ENCODE peak calls at places on chromosome 9, in seven cellular contexts. O is SK-N-SH, Z is HepG2, K is HCT116, W is K562, X is H1, E is GM12878. J is an unnamed sample.

GRCh38 chr9:123058834-123059233 is 25.4 kb downstream of the GPR21 start:
- DNase-seq in O (no peak), Z (no peak), K (no peak), W (no peak), X (no peak), E (no peak), J (no peak)

GRCh38 chr9:84652496-84653081 is 16.9 kb upstream of the NTRK2 start:
- DNase-seq in O (no peak), Z (no peak), K (no peak), W (no peak), X (no peak), E (no peak), J (no peak)

GRCh38 chr9:126376903-126377342 is 50.3 kb downstream of the MVB12B start:
- DNase-seq in O (peak; percentile 37), Z (peak; percentile 72), K (no peak), W (no peak), X (no peak), E (no peak), J (no peak)

GRCh38 chr9:106745457-106745856 is 117.5 kb upstream of the ZNF462 start:
- DNase-seq in O (no peak), Z (no peak), K (no peak), W (no peak), X (no peak), E (no peak), J (no peak)

GRCh38 chr9:98488578-98489312 is 220.0 kb downstream of the GABBR2 start:
- DNase-seq in O (no peak), Z (no peak), K (no peak), W (no peak), X (no peak), E (no peak), J (no peak)

GRCh38 chr9:20569525-20569924 is 52.8 kb downstream of the MLLT3 start:
- DNase-seq in O (no peak), Z (no peak), K (no peak), W (no peak), X (no peak), E (no peak), J (peak; percentile 17)

GRCh38 chr9:111965566-111966019 is 69.0 kb downstream of the UGCG start:
- DNase-seq in O (no peak), Z (peak; percentile 19), K (peak; percentile 83), W (no peak), X (no peak), E (peak; percentile 90), J (no peak)

GRCh38 chr9:4375424-4376195 is 75.7 kb upstream of the GLIS3 start:
- DNase-seq in O (peak; percentile 27), Z (no peak), K (peak; percentile 26), W (no peak), X (no peak), E (no peak), J (no peak)

GRCh38 chr9:37178742-37179141 is 58.4 kb downstream of the ZCCHC7 start:
- DNase-seq in O (no peak), Z (no peak), K (no peak), W (no peak), X (no peak), E (no peak), J (no peak)

GRCh38 chr9:31372796-31373587 is 1011.5 kb upstream of the ACO1 start:
- DNase-seq in O (no peak), Z (no peak), K (no peak), W (no peak), X (no peak), E (no peak), J (no peak)

DNA sequence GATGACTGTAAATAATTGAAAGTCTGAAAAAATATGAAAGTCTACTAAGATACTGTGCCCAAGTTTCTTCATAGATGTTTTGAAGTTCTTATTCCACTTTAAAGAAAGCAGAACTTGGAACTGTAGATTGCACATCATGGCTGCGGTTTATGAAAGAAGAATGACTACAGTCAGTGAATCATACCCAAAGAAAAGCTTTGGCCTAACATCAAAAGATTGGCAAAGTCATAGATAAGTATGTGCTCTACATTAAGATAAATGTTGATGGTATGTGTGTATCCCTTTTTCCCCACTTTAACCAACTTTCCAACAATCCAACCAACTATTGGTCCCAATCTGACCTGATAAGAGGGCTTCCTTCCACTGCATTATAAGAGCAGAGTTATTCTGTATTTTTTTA is 233.3 kb downstream of the ACTL7B start:
- DNase-seq in O (no peak), Z (no peak), K (no peak), W (no peak), X (no peak), E (no peak), J (no peak)
- TF ChIP-seq JUND in O (no peak), Z (no peak), K (no peak), W (no peak), X (no peak), E (no peak), J (no peak)

GRCh38 chr9:13142776-13143175 is 136.7 kb downstream of the MPDZ start:
- DNase-seq in O (no peak), Z (no peak), K (no peak), W (no peak), X (no peak), E (no peak), J (no peak)

GRCh38 chr9:13140843-13141592 is 138.5 kb downstream of the MPDZ start:
- DNase-seq in O (no peak), Z (no peak), K (no peak), W (no peak), X (no peak), E (no peak), J (no peak)

GRCh38 chr9:13143281-13143680 is 136.2 kb downstream of the MPDZ start:
- DNase-seq in O (no peak), Z (no peak), K (no peak), W (no peak), X (no peak), E (no peak), J (no peak)

GRCh38 chr9:13141629-13142028 is 137.9 kb downstream of the MPDZ start:
- DNase-seq in O (no peak), Z (no peak), K (no peak), W (no peak), X (no peak), E (no peak), J (no peak)

GRCh38 chr9:13139641-13140171 is 139.8 kb downstream of the MPDZ start:
- DNase-seq in O (no peak), Z (peak; percentile 3), K (no peak), W (no peak), X (no peak), E (no peak), J (peak; percentile 19)
- TF ChIP-seq JUND in O (peak; percentile 78), Z (no peak), K (no peak), W (no peak), X (no peak), E (no peak), J (no peak)

GRCh38 chr9:116157436-116158138 is 4.0 kb downstream of the PAPPA start:
- DNase-seq in O (no peak), Z (no peak), K (no peak), W (no peak), X (no peak), E (no peak), J (no peak)
- TF ChIP-seq JUND in O (no peak), Z (no peak), K (no peak), W (no peak), X (no peak), E (no peak), J (no peak)

GRCh38 chr9:114312513-114312875 is 10.4 kb upstream of the ORM1 start:
- DNase-seq in O (no peak), Z (no peak), K (no peak), W (no peak), X (no peak), E (no peak), J (no peak)
- TF ChIP-seq JUND in O (no peak), Z (no peak), K (no peak), W (no peak), X (no peak), E (no peak), J (no peak)

GRCh38 chr9:2126331-2126789 is 111.2 kb downstream of the SMARCA2 start:
- DNase-seq in O (no peak), Z (no peak), K (no peak), W (no peak), X (no peak), E (no peak), J (no peak)
- TF ChIP-seq JUND in O (no peak), Z (no peak), K (no peak), W (no peak), X (no peak), E (no peak), J (no peak)

DNA sequence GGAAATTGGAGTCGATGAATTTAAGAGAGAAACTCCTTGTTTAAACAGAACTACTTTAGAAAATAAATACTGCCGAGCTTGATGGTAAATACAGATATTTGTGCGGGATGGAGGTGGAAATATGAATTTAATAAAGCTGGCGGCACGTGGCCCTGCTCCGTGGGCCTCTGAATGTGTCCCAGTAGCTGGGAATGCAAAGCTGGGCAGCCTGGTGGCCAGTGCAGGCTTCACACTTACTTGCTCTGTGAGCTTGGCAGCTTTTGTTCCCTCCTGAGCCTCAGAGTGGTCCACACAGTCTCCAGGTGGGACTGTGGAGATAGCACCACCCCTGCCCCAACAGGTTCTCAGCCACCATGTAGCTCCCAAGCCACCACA is 45.9 kb downstream of the BARX1 start:
- DNase-seq in O (no peak), Z (no peak), K (no peak), W (no peak), X (no peak), E (no peak), J (peak; percentile 29)
- TF ChIP-seq JUND in O (no peak), Z (no peak), K (no peak), W (no peak), X (no peak), E (no peak), J (no peak)

DNA sequence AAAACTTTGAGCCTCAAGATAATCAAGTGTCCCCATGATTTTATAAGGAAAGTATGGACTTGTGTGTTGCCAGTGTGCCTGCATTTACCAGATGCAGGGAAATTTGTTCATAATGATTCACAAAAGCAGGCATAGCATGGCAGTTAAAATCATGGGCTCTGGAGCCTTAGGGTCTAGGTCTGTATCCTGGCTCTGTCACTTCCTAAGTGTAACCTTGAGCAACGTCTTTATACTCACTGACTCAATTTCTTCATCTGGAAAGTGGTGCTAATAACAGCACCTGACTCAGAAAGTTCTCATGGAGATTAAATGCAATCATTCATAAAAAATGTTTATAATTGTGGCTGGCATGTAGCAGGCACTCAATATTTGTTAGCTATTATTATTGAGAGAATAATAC is 234.9 kb downstream of the SAXO1 start:
- DNase-seq in O (no peak), Z (no peak), K (no peak), W (no peak), X (no peak), E (no peak), J (no peak)
- TF ChIP-seq JUND in O (no peak), Z (no peak), K (no peak), W (no peak), X (no peak), E (no peak), J (no peak)